ENCODE peak calls at places on chromosomes 11 and 22, in ten cellular contexts. I is hepatocyte; C is effector memory CD4-positive, alpha-beta T cell; A is cardiac muscle cell; U is kidney epithelial cell; O is endodermal cell; B is left ventricle myocardium inferior; H is heart left ventricle; E is endothelial cell of umbilical vein; R is neural progenitor cell. V is an unnamed sample.

GRCh38 chr11:34792814-34793241 is 123.4 kb downstream of the APIP start:
- DNase-seq in I (no peak), O (no peak), R (peak; percentile 46), A (no peak), B (no peak), H (no peak), E (peak; percentile 89), U (no peak), C (no peak), V (no peak)

GRCh38 chr11:10728779-10729472 is 22.1 kb upstream of the CTR9 start:
- DNase-seq in R (peak; percentile 82), U (no peak), I (peak; percentile 53), H (no peak), A (peak; percentile 29), E (no peak), C (no peak), B (no peak), O (peak; percentile 88), V (peak; percentile 35)

GRCh38 chr11:117010808-117011540 is 87.3 kb downstream of the SIK3 start:
- DNase-seq in B (no peak), U (no peak), A (peak; percentile 93), C (no peak), I (no peak), H (no peak), E (peak; percentile 37), O (peak; percentile 53), R (no peak), V (peak; percentile 92)

GRCh38 chr11:73252577-73253191 is 19.5 kb upstream of the P2RY6 start:
- DNase-seq in B (no peak), O (peak; percentile 60), A (no peak), I (no peak), R (peak; percentile 42), H (no peak), C (no peak), E (no peak), U (no peak), V (no peak)

GRCh38 chr11:78449866-78450265 is 32.2 kb upstream of the GAB2 start:
- DNase-seq in U (no peak), E (no peak), R (no peak), A (no peak), H (no peak), O (no peak), C (no peak), B (no peak), I (no peak), V (peak; percentile 60)

GRCh38 chr11:110565344-110565684 is 135.6 kb downstream of the FDX1 start:
- DNase-seq in I (peak; percentile 84), A (peak; percentile 63), E (no peak), C (no peak), U (no peak), H (no peak), R (peak; percentile 40), B (no peak), O (peak; percentile 85), V (peak; percentile 64)

GRCh38 chr11:33214187-33214586 is 43.0 kb upstream of the HIPK3 start:
- DNase-seq in O (no peak), U (no peak), B (no peak), R (no peak), A (peak; percentile 43), E (no peak), C (no peak), H (no peak), I (no peak), V (no peak)

GRCh38 chr22:48779211-48779643 is 1048.4 kb downstream of the BRD1 start:
- DNase-seq in A (no peak), O (peak; percentile 37), U (no peak), E (no peak), H (no peak), B (no peak), R (no peak), I (no peak), C (no peak), V (no peak)

GRCh38 chr22:39932918-39933649 is 27.1 kb upstream of the TMA7B start:
- DNase-seq in H (no peak), O (peak; percentile 91), U (no peak), R (peak; percentile 90), B (no peak), I (peak; percentile 36), A (peak; percentile 53), C (peak; percentile 28), E (peak; percentile 23), V (no peak)

DNA sequence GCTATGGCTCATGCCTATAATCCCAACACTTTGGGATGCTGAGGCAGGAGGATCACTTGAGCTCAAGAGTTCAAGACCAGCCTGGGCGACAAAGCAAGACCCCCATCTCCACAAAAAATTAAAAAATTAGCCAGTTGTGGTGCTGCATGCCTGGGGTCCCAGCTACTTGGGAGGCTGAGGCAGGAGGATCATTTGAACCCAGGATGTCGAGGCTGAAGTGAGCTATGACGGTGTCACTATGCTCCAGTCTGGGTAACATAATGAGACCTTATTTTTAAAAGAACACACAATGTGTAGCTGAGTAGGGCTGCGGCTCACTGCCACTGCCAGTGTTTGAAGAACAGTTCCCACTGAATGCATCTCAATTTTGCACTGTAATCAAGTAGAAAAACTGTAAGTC is 7.1 kb upstream of the VPREB1 start:
- DNase-seq in O (peak; percentile 16), U (no peak), R (no peak), A (no peak), B (no peak), H (no peak), I (no peak), E (no peak), C (no peak), V (no peak)
- H3K27me3 ChIP-seq in O (peaks cover 48% of the 10 kb centered on the region), U (peaks cover 3% of the 10 kb centered on the region), R (peaks cover 100% of the 10 kb centered on the region), A (peaks cover 77% of the 10 kb centered on the region), B (peaks cover 89% of the 10 kb centered on the region), H (no peaks in the 10 kb centered on the region), I (peaks cover 17% of the 10 kb centered on the region), E (no peaks in the 10 kb centered on the region), C (no peaks in the 10 kb centered on the region), V (peaks cover 26% of the 10 kb centered on the region)

DNA sequence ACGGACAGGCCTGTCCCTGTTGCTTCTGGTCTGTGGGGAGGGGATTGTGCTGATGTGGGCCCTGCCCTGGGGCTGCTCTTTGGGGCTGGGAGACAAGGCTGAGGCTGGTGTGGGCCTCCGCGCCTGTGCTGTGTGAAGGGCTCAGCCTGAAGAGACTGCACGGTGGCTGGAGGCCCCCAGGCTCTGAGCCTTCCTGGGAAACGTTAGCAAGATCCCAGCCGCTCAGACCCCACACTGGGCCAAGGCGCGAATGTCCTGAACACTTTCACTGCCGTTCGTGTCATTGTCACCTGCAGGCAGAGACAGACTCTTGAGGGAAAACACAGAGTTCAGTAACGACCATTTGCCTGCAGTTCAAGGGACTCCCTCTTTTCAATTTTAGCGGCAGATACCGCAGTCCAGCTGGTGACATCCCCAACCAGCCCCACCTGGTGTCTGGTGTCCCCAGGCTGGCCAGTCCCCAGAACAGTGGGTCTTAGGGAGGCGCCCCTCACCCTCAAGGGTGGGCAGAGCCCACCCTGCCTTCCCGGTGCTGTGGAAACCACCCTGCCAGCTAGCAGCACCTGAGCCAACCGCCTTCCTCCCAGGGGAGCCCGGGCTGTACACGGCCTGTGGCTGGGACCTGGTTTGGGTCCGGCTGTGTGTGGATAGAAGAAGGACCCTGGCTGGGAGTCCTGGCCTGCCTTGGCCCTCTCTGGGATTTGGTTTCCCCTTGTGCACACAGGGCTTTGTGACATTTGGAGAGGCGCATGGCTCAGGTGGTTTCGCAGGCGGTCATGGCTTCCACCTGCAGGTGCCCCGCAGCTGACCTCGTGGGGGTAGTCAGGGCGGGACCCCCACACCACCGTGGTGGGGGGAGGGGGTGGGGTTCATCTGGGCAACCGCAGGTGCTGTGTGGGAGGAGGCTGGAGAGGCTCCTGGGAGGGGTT is 5.7 kb downstream of the PANX2 start:
- DNase-seq in A (no peak), I (no peak), U (no peak), E (no peak), R (no peak), C (no peak), B (no peak), O (no peak), H (no peak), V (no peak)
- H3K27me3 ChIP-seq in A (no peaks in the 10 kb centered on the region), I (peaks cover 2% of the 10 kb centered on the region), U (peaks cover 24% of the 10 kb centered on the region), E (no peaks in the 10 kb centered on the region), R (peaks cover 11% of the 10 kb centered on the region), C (peaks cover 8% of the 10 kb centered on the region), B (peaks cover 94% of the 10 kb centered on the region), O (peaks cover 1% of the 10 kb centered on the region), H (peaks cover 8% of the 10 kb centered on the region), V (peaks cover 8% of the 10 kb centered on the region)

GRCh38 chr11:129458278-129458677 is 82.6 kb downstream of the BARX2 start:
- DNase-seq in B (no peak), C (no peak), E (no peak), I (no peak), O (no peak), U (no peak), H (no peak), A (no peak), R (no peak), V (no peak)

GRCh38 chr11:129457321-129457720 is 81.7 kb downstream of the BARX2 start:
- DNase-seq in U (no peak), H (no peak), I (peak; percentile 47), O (no peak), C (no peak), B (no peak), R (no peak), E (no peak), A (no peak), V (no peak)

GRCh38 chr11:129455756-129456436 is 80.2 kb downstream of the BARX2 start:
- DNase-seq in R (no peak), A (no peak), E (no peak), B (no peak), U (no peak), O (no peak), I (no peak), C (no peak), H (no peak), V (no peak)

GRCh38 chr11:129458756-129459535 is 83.3 kb downstream of the BARX2 start:
- DNase-seq in A (no peak), E (no peak), H (no peak), I (peak; percentile 54), C (no peak), O (no peak), R (no peak), U (no peak), B (no peak), V (no peak)

DNA sequence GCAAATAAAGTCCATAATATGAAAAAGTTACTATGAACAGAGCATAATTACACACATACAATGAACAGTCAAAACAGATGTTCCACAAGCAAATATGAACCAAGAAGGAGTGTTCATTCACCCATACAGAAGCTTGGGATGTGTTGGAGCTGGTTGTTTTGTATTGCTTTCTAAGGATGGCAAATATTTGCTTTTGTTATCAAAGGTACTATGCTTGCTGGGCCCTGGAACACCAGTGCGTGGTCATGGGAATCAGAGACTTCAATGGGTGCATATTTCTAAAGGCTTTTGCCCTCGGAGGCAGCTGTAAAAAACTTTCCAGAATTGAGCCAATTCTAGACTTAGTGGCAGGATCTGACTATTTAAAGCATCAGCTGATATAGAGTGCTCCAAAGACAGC is 85.1 kb downstream of the BARX2 start:
- DNase-seq in C (no peak), A (no peak), O (no peak), R (no peak), I (peak; percentile 49), B (no peak), E (no peak), U (no peak), H (no peak), V (no peak)
- H3K27me3 ChIP-seq in C (no peaks in the 10 kb centered on the region), A (no peaks in the 10 kb centered on the region), O (no peaks in the 10 kb centered on the region), R (no peaks in the 10 kb centered on the region), I (no peaks in the 10 kb centered on the region), B (peaks cover 18% of the 10 kb centered on the region), E (no peaks in the 10 kb centered on the region), U (no peaks in the 10 kb centered on the region), H (no peaks in the 10 kb centered on the region), V (no peaks in the 10 kb centered on the region)

DNA sequence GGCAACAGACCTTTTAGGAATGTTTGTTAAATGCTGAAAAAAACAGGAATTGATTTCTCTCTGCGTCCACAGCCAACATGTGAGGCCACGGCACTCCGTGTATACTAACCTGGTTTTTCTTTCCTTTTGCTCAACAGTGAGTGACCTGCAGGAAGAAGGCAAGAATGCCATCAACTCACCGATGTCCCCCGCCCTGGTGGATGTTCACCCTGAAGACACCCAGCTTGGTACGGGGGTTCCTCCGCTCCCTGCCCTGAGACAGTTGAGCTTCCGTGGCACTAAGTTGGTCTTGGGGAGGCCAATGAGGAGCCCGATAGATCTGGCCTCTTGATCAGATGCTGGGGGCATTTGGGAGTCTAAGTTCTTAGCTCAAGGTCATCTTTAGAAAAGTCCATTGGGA is 69.7 kb downstream of the PARVB start:
- DNase-seq in I (no peak), U (no peak), E (no peak), H (peak; percentile 3), B (no peak), O (no peak), C (no peak), R (no peak), A (no peak), V (no peak)
- H3K27me3 ChIP-seq in I (no peaks in the 10 kb centered on the region), U (no peaks in the 10 kb centered on the region), E (no peaks in the 10 kb centered on the region), H (no peaks in the 10 kb centered on the region), B (no peaks in the 10 kb centered on the region), O (no peaks in the 10 kb centered on the region), C (no peaks in the 10 kb centered on the region), R (no peaks in the 10 kb centered on the region), A (no peaks in the 10 kb centered on the region), V (no peaks in the 10 kb centered on the region)

V was measured in IMR-90.